ENCODE peak calls at places on chromosomes 11 and 22, in nine cellular contexts. One of them, this sample, is unnamed.

GRCh38 chr11:63869686-63870085 is 30.8 kb downstream of the MARK2 start:
- DNase-seq in cardiac fibroblast: no peak
- DNase-seq in uterus: no peak
- DNase-seq in tibial nerve: no peak
- DNase-seq in thoracic aorta: no peak
- DNase-seq in nephron progenitor cell: no peak
- DNase-seq in psoas muscle: no peak
- DNase-seq in fibroblast of the aortic adventitia: no peak
- DNase-seq in activated CD8-positive, alpha-beta T cell treated with anti-CD3 and anti-CD28 coated beads for 36 hours: peak
- DNase-seq in this sample: no peak

GRCh38 chr11:75214411-75214821 is 26.2 kb upstream of the TPBGL start:
- DNase-seq in thoracic aorta: peak
- DNase-seq in cardiac fibroblast: peak
- DNase-seq in activated CD8-positive, alpha-beta T cell treated with anti-CD3 and anti-CD28 coated beads for 36 hours: peak
- DNase-seq in nephron progenitor cell: peak
- DNase-seq in uterus: peak
- DNase-seq in tibial nerve: peak
- DNase-seq in psoas muscle: peak
- DNase-seq in fibroblast of the aortic adventitia: peak
- DNase-seq in this sample: peak

GRCh38 chr22:24433868-24434471 is 6.6 kb downstream of the ADORA2A start:
- DNase-seq in tibial nerve: no peak
- DNase-seq in cardiac fibroblast: peak
- DNase-seq in thoracic aorta: no peak
- DNase-seq in nephron progenitor cell: no peak
- DNase-seq in fibroblast of the aortic adventitia: peak
- DNase-seq in activated CD8-positive, alpha-beta T cell treated with anti-CD3 and anti-CD28 coated beads for 36 hours: no peak
- DNase-seq in psoas muscle: peak
- DNase-seq in uterus: no peak
- DNase-seq in this sample: no peak

GRCh38 chr11:103326070-103326794 is 217.0 kb downstream of the DYNC2H1 start:
- DNase-seq in psoas muscle: no peak
- DNase-seq in nephron progenitor cell: peak
- DNase-seq in tibial nerve: no peak
- DNase-seq in thoracic aorta: no peak
- DNase-seq in cardiac fibroblast: peak
- DNase-seq in activated CD8-positive, alpha-beta T cell treated with anti-CD3 and anti-CD28 coated beads for 36 hours: peak
- DNase-seq in fibroblast of the aortic adventitia: peak
- DNase-seq in uterus: no peak
- DNase-seq in this sample: peak

GRCh38 chr22:30574095-30574981 is at the start of gene GAL3ST1:
- DNase-seq in cardiac fibroblast: no peak
- DNase-seq in activated CD8-positive, alpha-beta T cell treated with anti-CD3 and anti-CD28 coated beads for 36 hours: no peak
- DNase-seq in psoas muscle: peak
- DNase-seq in nephron progenitor cell: peak
- DNase-seq in thoracic aorta: no peak
- DNase-seq in fibroblast of the aortic adventitia: no peak
- DNase-seq in tibial nerve: no peak
- DNase-seq in uterus: no peak
- DNase-seq in this sample: peak

GRCh38 chr11:77778118-77778517 is 42.4 kb downstream of the RSF1 start:
- DNase-seq in activated CD8-positive, alpha-beta T cell treated with anti-CD3 and anti-CD28 coated beads for 36 hours: no peak
- DNase-seq in nephron progenitor cell: no peak
- DNase-seq in tibial nerve: no peak
- DNase-seq in fibroblast of the aortic adventitia: no peak
- DNase-seq in uterus: no peak
- DNase-seq in psoas muscle: no peak
- DNase-seq in cardiac fibroblast: no peak
- DNase-seq in thoracic aorta: no peak
- DNase-seq in this sample: no peak

GRCh38 chr22:37930270-37930951 is 23.0 kb downstream of the C22orf23 start:
- DNase-seq in uterus: no peak
- DNase-seq in nephron progenitor cell: no peak
- DNase-seq in thoracic aorta: no peak
- DNase-seq in psoas muscle: no peak
- DNase-seq in fibroblast of the aortic adventitia: peak
- DNase-seq in tibial nerve: no peak
- DNase-seq in activated CD8-positive, alpha-beta T cell treated with anti-CD3 and anti-CD28 coated beads for 36 hours: peak
- DNase-seq in cardiac fibroblast: peak
- DNase-seq in this sample: peak

GRCh38 chr11:2305140-2305861 is 3.5 kb downstream of the TSPAN32 start:
- DNase-seq in fibroblast of the aortic adventitia: peak
- DNase-seq in nephron progenitor cell: peak
- DNase-seq in thoracic aorta: peak
- DNase-seq in cardiac fibroblast: peak
- DNase-seq in psoas muscle: peak
- DNase-seq in tibial nerve: peak
- DNase-seq in uterus: peak
- DNase-seq in activated CD8-positive, alpha-beta T cell treated with anti-CD3 and anti-CD28 coated beads for 36 hours: peak
- DNase-seq in this sample: peak

GRCh38 chr11:78586452-78587046 is 11.9 kb upstream of the NARS2 start:
- DNase-seq in activated CD8-positive, alpha-beta T cell treated with anti-CD3 and anti-CD28 coated beads for 36 hours: no peak
- DNase-seq in tibial nerve: no peak
- DNase-seq in cardiac fibroblast: no peak
- DNase-seq in nephron progenitor cell: no peak
- DNase-seq in thoracic aorta: no peak
- DNase-seq in uterus: no peak
- DNase-seq in psoas muscle: no peak
- DNase-seq in fibroblast of the aortic adventitia: no peak
- DNase-seq in this sample: no peak

GRCh38 chr11:47161134-47161854 is 15.4 kb downstream of the ARFGAP2 start:
- DNase-seq in psoas muscle: peak
- DNase-seq in activated CD8-positive, alpha-beta T cell treated with anti-CD3 and anti-CD28 coated beads for 36 hours: peak
- DNase-seq in tibial nerve: peak
- DNase-seq in cardiac fibroblast: peak
- DNase-seq in uterus: peak
- DNase-seq in fibroblast of the aortic adventitia: peak
- DNase-seq in thoracic aorta: no peak
- DNase-seq in nephron progenitor cell: peak
- DNase-seq in this sample: peak

GRCh38 chr11:16779436-16779835 is 41.0 kb downstream of the C11orf58 start:
- DNase-seq in cardiac fibroblast: no peak
- DNase-seq in activated CD8-positive, alpha-beta T cell treated with anti-CD3 and anti-CD28 coated beads for 36 hours: no peak
- DNase-seq in nephron progenitor cell: no peak
- DNase-seq in fibroblast of the aortic adventitia: no peak
- DNase-seq in psoas muscle: no peak
- DNase-seq in tibial nerve: no peak
- DNase-seq in uterus: no peak
- DNase-seq in thoracic aorta: no peak
- DNase-seq in this sample: no peak

GRCh38 chr22:17443413-17444203 is 74.3 kb downstream of the CECR2 start:
- DNase-seq in cardiac fibroblast: no peak
- DNase-seq in uterus: no peak
- DNase-seq in psoas muscle: peak
- DNase-seq in tibial nerve: no peak
- DNase-seq in thoracic aorta: no peak
- DNase-seq in fibroblast of the aortic adventitia: no peak
- DNase-seq in nephron progenitor cell: no peak
- DNase-seq in activated CD8-positive, alpha-beta T cell treated with anti-CD3 and anti-CD28 coated beads for 36 hours: no peak
- DNase-seq in this sample: no peak
- TF ChIP-seq CTCF in cardiac fibroblast: no peak
- TF ChIP-seq CTCF in uterus: no peak
- TF ChIP-seq CTCF in psoas muscle: no peak
- TF ChIP-seq CTCF in tibial nerve: no peak
- TF ChIP-seq CTCF in thoracic aorta: no peak
- TF ChIP-seq CTCF in fibroblast of the aortic adventitia: no peak
- TF ChIP-seq CTCF in nephron progenitor cell: no peak
- TF ChIP-seq CTCF in activated CD8-positive, alpha-beta T cell treated with anti-CD3 and anti-CD28 coated beads for 36 hours: no peak
- TF ChIP-seq CTCF in this sample: no peak

GRCh38 chr22:36285545-36285944 is 32.6 kb downstream of the APOL1 start:
- DNase-seq in thoracic aorta: no peak
- DNase-seq in cardiac fibroblast: no peak
- DNase-seq in psoas muscle: peak
- DNase-seq in tibial nerve: no peak
- DNase-seq in nephron progenitor cell: no peak
- DNase-seq in uterus: no peak
- DNase-seq in fibroblast of the aortic adventitia: no peak
- DNase-seq in activated CD8-positive, alpha-beta T cell treated with anti-CD3 and anti-CD28 coated beads for 36 hours: no peak
- DNase-seq in this sample: no peak

GRCh38 chr22:36282078-36282831 is 29.3 kb downstream of the APOL1 start:
- DNase-seq in fibroblast of the aortic adventitia: no peak
- DNase-seq in uterus: no peak
- DNase-seq in thoracic aorta: no peak
- DNase-seq in cardiac fibroblast: no peak
- DNase-seq in nephron progenitor cell: no peak
- DNase-seq in activated CD8-positive, alpha-beta T cell treated with anti-CD3 and anti-CD28 coated beads for 36 hours: no peak
- DNase-seq in psoas muscle: no peak
- DNase-seq in tibial nerve: no peak
- DNase-seq in this sample: no peak

GRCh38 chr22:36286096-36286957 is 33.4 kb downstream of the APOL1 start:
- DNase-seq in psoas muscle: peak
- DNase-seq in activated CD8-positive, alpha-beta T cell treated with anti-CD3 and anti-CD28 coated beads for 36 hours: peak
- DNase-seq in cardiac fibroblast: peak
- DNase-seq in nephron progenitor cell: peak
- DNase-seq in thoracic aorta: peak
- DNase-seq in tibial nerve: peak
- DNase-seq in fibroblast of the aortic adventitia: peak
- DNase-seq in uterus: peak
- DNase-seq in this sample: peak

GRCh38 chr22:36284171-36284571 is 31.2 kb downstream of the APOL1 start:
- DNase-seq in psoas muscle: no peak
- DNase-seq in fibroblast of the aortic adventitia: no peak
- DNase-seq in thoracic aorta: no peak
- DNase-seq in uterus: no peak
- DNase-seq in tibial nerve: no peak
- DNase-seq in nephron progenitor cell: no peak
- DNase-seq in cardiac fibroblast: no peak
- DNase-seq in activated CD8-positive, alpha-beta T cell treated with anti-CD3 and anti-CD28 coated beads for 36 hours: no peak
- DNase-seq in this sample: no peak

DNA sequence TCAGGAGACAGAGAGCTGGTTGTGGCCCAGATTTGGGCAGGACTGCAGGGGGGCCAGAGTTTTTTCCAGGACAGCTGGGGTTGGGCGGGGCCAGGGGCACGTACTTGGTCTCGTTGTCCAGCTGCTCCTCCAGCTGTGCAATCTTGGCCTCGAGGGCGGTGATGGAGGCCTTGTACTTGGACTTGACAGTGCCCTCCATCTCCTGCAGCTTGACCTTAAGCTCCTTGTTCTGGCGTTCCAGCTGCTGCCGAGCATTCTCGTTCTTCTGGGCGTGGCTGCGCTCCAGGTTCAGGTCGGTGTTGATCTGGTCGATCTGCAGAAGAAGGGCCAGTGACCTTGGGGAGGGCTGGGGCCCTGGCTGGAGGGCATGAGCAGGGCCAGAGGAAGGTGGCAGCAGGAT is 32.1 kb downstream of the APOL1 start:
- DNase-seq in psoas muscle: peak
- DNase-seq in thoracic aorta: no peak
- DNase-seq in uterus: no peak
- DNase-seq in nephron progenitor cell: no peak
- DNase-seq in cardiac fibroblast: no peak
- DNase-seq in activated CD8-positive, alpha-beta T cell treated with anti-CD3 and anti-CD28 coated beads for 36 hours: no peak
- DNase-seq in tibial nerve: no peak
- DNase-seq in fibroblast of the aortic adventitia: no peak
- DNase-seq in this sample: no peak
- TF ChIP-seq CTCF in psoas muscle: no peak
- TF ChIP-seq CTCF in thoracic aorta: no peak
- TF ChIP-seq CTCF in uterus: no peak
- TF ChIP-seq CTCF in nephron progenitor cell: no peak
- TF ChIP-seq CTCF in cardiac fibroblast: no peak
- TF ChIP-seq CTCF in activated CD8-positive, alpha-beta T cell treated with anti-CD3 and anti-CD28 coated beads for 36 hours: no peak
- TF ChIP-seq CTCF in tibial nerve: no peak
- TF ChIP-seq CTCF in fibroblast of the aortic adventitia: no peak
- TF ChIP-seq CTCF in this sample: no peak

GRCh38 chr11:93133710-93134109 is 64.1 kb downstream of the SLC36A4 start:
- DNase-seq in nephron progenitor cell: no peak
- DNase-seq in activated CD8-positive, alpha-beta T cell treated with anti-CD3 and anti-CD28 coated beads for 36 hours: no peak
- DNase-seq in thoracic aorta: no peak
- DNase-seq in cardiac fibroblast: peak
- DNase-seq in psoas muscle: no peak
- DNase-seq in tibial nerve: no peak
- DNase-seq in fibroblast of the aortic adventitia: peak
- DNase-seq in uterus: no peak
- DNase-seq in this sample: no peak

GRCh38 chr11:93128574-93128973 is 69.2 kb downstream of the SLC36A4 start:
- DNase-seq in psoas muscle: no peak
- DNase-seq in activated CD8-positive, alpha-beta T cell treated with anti-CD3 and anti-CD28 coated beads for 36 hours: no peak
- DNase-seq in tibial nerve: no peak
- DNase-seq in uterus: no peak
- DNase-seq in cardiac fibroblast: no peak
- DNase-seq in thoracic aorta: no peak
- DNase-seq in nephron progenitor cell: no peak
- DNase-seq in fibroblast of the aortic adventitia: no peak
- DNase-seq in this sample: no peak

GRCh38 chr11:93131709-93132108 is 66.1 kb downstream of the SLC36A4 start:
- DNase-seq in psoas muscle: no peak
- DNase-seq in activated CD8-positive, alpha-beta T cell treated with anti-CD3 and anti-CD28 coated beads for 36 hours: no peak
- DNase-seq in cardiac fibroblast: no peak
- DNase-seq in nephron progenitor cell: no peak
- DNase-seq in fibroblast of the aortic adventitia: no peak
- DNase-seq in uterus: no peak
- DNase-seq in tibial nerve: no peak
- DNase-seq in thoracic aorta: no peak
- DNase-seq in this sample: no peak
- TF ChIP-seq CTCF in psoas muscle: no peak
- TF ChIP-seq CTCF in activated CD8-positive, alpha-beta T cell treated with anti-CD3 and anti-CD28 coated beads for 36 hours: no peak
- TF ChIP-seq CTCF in cardiac fibroblast: no peak
- TF ChIP-seq CTCF in nephron progenitor cell: peak
- TF ChIP-seq CTCF in fibroblast of the aortic adventitia: no peak
- TF ChIP-seq CTCF in uterus: no peak
- TF ChIP-seq CTCF in tibial nerve: no peak
- TF ChIP-seq CTCF in thoracic aorta: no peak
- TF ChIP-seq CTCF in this sample: peak

DNA sequence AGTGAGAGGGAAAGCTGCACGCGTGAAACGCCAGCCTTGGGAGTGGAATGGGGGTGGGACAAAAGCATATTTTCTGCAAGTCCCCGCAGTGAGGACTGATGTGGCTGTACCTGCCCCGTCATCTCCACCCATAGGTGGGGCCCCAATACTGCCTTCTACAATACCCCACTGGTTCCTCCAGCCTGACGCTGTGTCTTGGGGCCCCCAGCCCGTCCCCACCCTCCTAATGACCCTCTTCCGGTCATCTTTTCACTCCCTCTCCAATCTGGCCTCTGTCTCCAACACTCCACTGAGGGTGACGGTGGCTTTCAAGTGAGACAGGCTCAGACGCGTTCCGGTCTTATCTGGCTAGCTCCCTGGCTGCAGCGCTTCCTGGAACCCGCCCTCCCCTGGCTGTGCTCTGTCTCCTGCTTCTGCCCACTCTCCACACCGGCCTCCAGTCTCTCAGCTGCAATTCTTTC is 104.2 kb downstream of the MICAL3 start:
- DNase-seq in tibial nerve: no peak
- DNase-seq in psoas muscle: no peak
- DNase-seq in uterus: no peak
- DNase-seq in activated CD8-positive, alpha-beta T cell treated with anti-CD3 and anti-CD28 coated beads for 36 hours: no peak
- DNase-seq in nephron progenitor cell: peak
- DNase-seq in cardiac fibroblast: peak
- DNase-seq in fibroblast of the aortic adventitia: peak
- DNase-seq in thoracic aorta: no peak
- DNase-seq in this sample: peak
- TF ChIP-seq CTCF in tibial nerve: no peak
- TF ChIP-seq CTCF in psoas muscle: no peak
- TF ChIP-seq CTCF in uterus: no peak
- TF ChIP-seq CTCF in activated CD8-positive, alpha-beta T cell treated with anti-CD3 and anti-CD28 coated beads for 36 hours: no peak
- TF ChIP-seq CTCF in nephron progenitor cell: no peak
- TF ChIP-seq CTCF in cardiac fibroblast: no peak
- TF ChIP-seq CTCF in fibroblast of the aortic adventitia: no peak
- TF ChIP-seq CTCF in thoracic aorta: no peak
- TF ChIP-seq CTCF in this sample: peak

This sample was measured in WERI-Rb-1.